ENCODE peak calls at places on chromosome 20, in seven cellular contexts. One of them, this sample, is unnamed.

GRCh38 chr20:18822832-18823231 is 9.2 kb downstream of the SCP2D1 start:
- DNase-seq in fibroblast of the aortic adventitia: no peak
- DNase-seq in heart right ventricle: no peak
- DNase-seq in hepatocyte: no peak
- DNase-seq in CD14-positive monocyte: no peak
- DNase-seq in left lung: no peak
- DNase-seq in GM06990: no peak
- DNase-seq in this sample: no peak

GRCh38 chr20:50369225-50370035 is 140.8 kb upstream of the PTPN1 start:
- DNase-seq in fibroblast of the aortic adventitia: no peak
- DNase-seq in heart right ventricle: no peak
- DNase-seq in hepatocyte: peak; percentile 77
- DNase-seq in CD14-positive monocyte: no peak
- DNase-seq in left lung: peak; percentile 87
- DNase-seq in GM06990: no peak
- DNase-seq in this sample: no peak

GRCh38 chr20:20405619-20406018 is 37.7 kb downstream of the INSM1 start:
- DNase-seq in fibroblast of the aortic adventitia: no peak
- DNase-seq in heart right ventricle: no peak
- DNase-seq in hepatocyte: no peak
- DNase-seq in CD14-positive monocyte: no peak
- DNase-seq in left lung: no peak
- DNase-seq in GM06990: no peak
- DNase-seq in this sample: no peak

GRCh38 chr20:4603724-4604123 is 118.0 kb upstream of the PRND start:
- DNase-seq in fibroblast of the aortic adventitia: peak; percentile 37
- DNase-seq in heart right ventricle: no peak
- DNase-seq in hepatocyte: peak; percentile 28
- DNase-seq in CD14-positive monocyte: no peak
- DNase-seq in left lung: no peak
- DNase-seq in GM06990: no peak
- DNase-seq in this sample: no peak

GRCh38 chr20:10806539-10806938 is 132.7 kb upstream of the JAG1 start:
- DNase-seq in fibroblast of the aortic adventitia: peak; percentile 43
- DNase-seq in heart right ventricle: no peak
- DNase-seq in hepatocyte: no peak
- DNase-seq in CD14-positive monocyte: no peak
- DNase-seq in left lung: no peak
- DNase-seq in GM06990: no peak
- DNase-seq in this sample: no peak

GRCh38 chr20:16462711-16463110 is 110.5 kb downstream of the KIF16B start:
- DNase-seq in fibroblast of the aortic adventitia: no peak
- DNase-seq in heart right ventricle: no peak
- DNase-seq in hepatocyte: no peak
- DNase-seq in CD14-positive monocyte: no peak
- DNase-seq in left lung: no peak
- DNase-seq in GM06990: no peak
- DNase-seq in this sample: peak; percentile 43

GRCh38 chr20:59182401-59183044 is 18.9 kb downstream of the ZNF831 start:
- DNase-seq in fibroblast of the aortic adventitia: no peak
- DNase-seq in heart right ventricle: no peak
- DNase-seq in hepatocyte: no peak
- DNase-seq in CD14-positive monocyte: no peak
- DNase-seq in left lung: no peak
- DNase-seq in GM06990: no peak
- DNase-seq in this sample: no peak

GRCh38 chr20:10982692-10983091 is 308.9 kb upstream of the JAG1 start:
- DNase-seq in fibroblast of the aortic adventitia: peak; percentile 92
- DNase-seq in heart right ventricle: peak; percentile 46
- DNase-seq in hepatocyte: peak; percentile 40
- DNase-seq in CD14-positive monocyte: no peak
- DNase-seq in left lung: no peak
- DNase-seq in GM06990: no peak
- DNase-seq in this sample: no peak

GRCh38 chr20:63978319-63979220 is 872 bp downstream of the SAMD10 start:
- DNase-seq in fibroblast of the aortic adventitia: no peak
- DNase-seq in heart right ventricle: peak; percentile 78
- DNase-seq in hepatocyte: peak; percentile 90
- DNase-seq in CD14-positive monocyte: peak; percentile 30
- DNase-seq in left lung: peak; percentile 94
- DNase-seq in GM06990: peak; percentile 87
- DNase-seq in this sample: peak; percentile 96

DNA sequence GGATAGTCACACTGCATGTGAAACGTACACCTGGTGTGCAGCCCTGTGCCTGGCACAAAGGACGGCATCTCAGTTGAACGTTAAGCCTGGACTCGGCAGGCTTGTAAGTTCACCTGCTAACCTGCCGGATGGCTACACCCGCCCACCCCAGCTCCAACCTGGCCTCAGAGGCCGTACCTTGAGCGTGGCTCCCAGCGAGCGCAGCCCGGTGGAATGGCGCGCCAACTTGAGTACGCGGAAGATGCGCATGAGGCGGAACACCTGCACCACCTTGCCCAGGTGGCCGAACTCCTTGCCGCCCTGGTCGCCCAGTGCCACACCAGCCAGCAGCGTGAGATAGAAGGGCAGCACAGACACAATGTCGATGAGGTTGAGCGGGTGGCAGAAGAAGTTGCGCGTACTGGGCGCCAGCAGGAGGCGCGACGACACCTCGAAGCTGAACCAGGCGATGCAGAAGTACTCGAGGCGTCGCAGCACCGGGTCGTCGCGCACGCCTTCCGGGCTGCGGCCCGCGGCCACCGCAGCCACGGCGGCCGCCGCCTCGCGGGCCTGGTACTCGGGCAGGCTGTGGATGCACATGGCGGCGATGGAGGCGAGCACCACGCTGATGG is 3.3 kb downstream of the KCNS1 start:
- DNase-seq in fibroblast of the aortic adventitia: peak; percentile 50
- DNase-seq in heart right ventricle: no peak
- DNase-seq in hepatocyte: no peak
- DNase-seq in CD14-positive monocyte: no peak
- DNase-seq in left lung: peak; percentile 85
- DNase-seq in GM06990: peak; percentile 30
- DNase-seq in this sample: no peak
- TF ChIP-seq CTCF in fibroblast of the aortic adventitia: peak; percentile 49
- TF ChIP-seq CTCF in heart right ventricle: peak; percentile 18
- TF ChIP-seq CTCF in hepatocyte: no peak
- TF ChIP-seq CTCF in CD14-positive monocyte: peak; percentile 29
- TF ChIP-seq CTCF in left lung: peak; percentile 35
- TF ChIP-seq CTCF in GM06990: peak; percentile 29
- TF ChIP-seq CTCF in this sample: no peak

DNA sequence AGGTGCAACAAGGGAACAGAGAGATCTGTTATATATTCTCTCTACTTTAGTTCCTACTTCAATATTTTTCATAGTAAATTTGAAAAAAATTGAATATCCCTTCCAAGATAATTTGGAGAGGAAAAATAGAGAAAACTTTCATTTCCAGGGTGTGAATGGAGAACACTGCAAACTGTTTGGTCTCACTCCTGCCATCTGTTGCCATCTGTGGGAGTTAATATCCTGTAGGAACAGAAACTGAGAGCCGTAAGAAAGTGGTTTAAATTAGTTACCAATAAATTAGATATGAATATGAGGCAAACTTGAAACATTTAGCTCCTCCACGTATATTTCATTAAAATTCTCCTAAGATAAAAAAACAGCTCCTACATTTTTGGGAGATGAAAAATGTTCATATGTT is 4.2 kb downstream of the ZNF337 start:
- DNase-seq in fibroblast of the aortic adventitia: peak; percentile 50
- DNase-seq in heart right ventricle: no peak
- DNase-seq in hepatocyte: no peak
- DNase-seq in CD14-positive monocyte: no peak
- DNase-seq in left lung: no peak
- DNase-seq in GM06990: no peak
- DNase-seq in this sample: no peak
- TF ChIP-seq CTCF in fibroblast of the aortic adventitia: peak; percentile 53
- TF ChIP-seq CTCF in heart right ventricle: no peak
- TF ChIP-seq CTCF in hepatocyte: no peak
- TF ChIP-seq CTCF in CD14-positive monocyte: no peak
- TF ChIP-seq CTCF in left lung: no peak
- TF ChIP-seq CTCF in GM06990: no peak
- TF ChIP-seq CTCF in this sample: no peak

GRCh38 chr20:6122111-6122872 is 538 bp downstream of the FERMT1 start:
- DNase-seq in fibroblast of the aortic adventitia: peak; percentile 81
- DNase-seq in heart right ventricle: no peak
- DNase-seq in hepatocyte: peak; percentile 51
- DNase-seq in CD14-positive monocyte: no peak
- DNase-seq in left lung: no peak
- DNase-seq in GM06990: no peak
- DNase-seq in this sample: peak; percentile 63

GRCh38 chr20:6120491-6120988 is 2.3 kb downstream of the FERMT1 start:
- DNase-seq in fibroblast of the aortic adventitia: peak; percentile 18
- DNase-seq in heart right ventricle: no peak
- DNase-seq in hepatocyte: no peak
- DNase-seq in CD14-positive monocyte: no peak
- DNase-seq in left lung: no peak
- DNase-seq in GM06990: no peak
- DNase-seq in this sample: no peak

GRCh38 chr20:6123650-6124014 is 802 bp upstream of the FERMT1 start:
- DNase-seq in fibroblast of the aortic adventitia: no peak
- DNase-seq in heart right ventricle: no peak
- DNase-seq in hepatocyte: no peak
- DNase-seq in CD14-positive monocyte: no peak
- DNase-seq in left lung: no peak
- DNase-seq in GM06990: no peak
- DNase-seq in this sample: no peak

GRCh38 chr20:6121504-6121903 is 1.3 kb downstream of the FERMT1 start:
- DNase-seq in fibroblast of the aortic adventitia: no peak
- DNase-seq in heart right ventricle: no peak
- DNase-seq in hepatocyte: no peak
- DNase-seq in CD14-positive monocyte: no peak
- DNase-seq in left lung: no peak
- DNase-seq in GM06990: no peak
- DNase-seq in this sample: no peak

DNA sequence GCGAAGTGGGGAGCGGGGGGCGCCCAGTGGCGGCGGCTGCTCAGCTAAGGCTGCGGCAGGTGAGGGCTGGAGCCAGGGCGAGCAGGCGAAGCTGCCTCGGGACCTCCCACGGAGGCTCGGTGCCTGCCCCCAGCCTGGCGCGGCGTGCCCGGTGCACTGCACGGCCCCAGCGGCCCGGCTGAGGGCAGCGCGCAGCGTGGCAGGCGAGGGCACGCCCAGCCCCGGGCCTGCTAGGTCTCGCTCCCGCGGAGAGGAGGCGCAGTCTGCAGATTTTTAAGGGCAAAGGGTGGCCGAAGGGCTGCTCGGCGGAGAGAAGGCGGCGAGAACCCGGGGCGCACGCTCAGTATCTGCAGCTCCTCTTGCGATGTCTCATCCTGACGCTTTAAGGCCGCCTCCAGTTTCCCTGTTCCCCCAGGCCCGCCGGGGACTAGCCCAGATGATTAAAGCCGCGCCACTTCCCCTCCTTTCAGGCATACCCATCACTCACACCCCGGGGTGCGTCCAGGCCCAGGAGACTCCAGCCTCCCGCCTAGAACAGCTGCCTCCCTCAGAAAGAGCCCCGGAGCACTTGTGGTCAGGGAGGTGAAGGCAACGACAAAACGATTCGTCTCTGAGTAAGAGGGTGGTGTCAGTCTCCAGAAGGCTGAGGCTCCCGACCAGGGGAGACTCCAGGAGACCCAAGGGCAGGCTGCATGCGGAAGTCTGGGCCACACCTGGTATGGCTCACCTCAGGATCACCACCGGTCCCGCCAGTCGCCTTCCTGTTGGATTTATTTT is at the start of gene FERMT1:
- DNase-seq in fibroblast of the aortic adventitia: peak; percentile 66
- DNase-seq in heart right ventricle: peak; percentile 63
- DNase-seq in hepatocyte: peak; percentile 89
- DNase-seq in CD14-positive monocyte: peak; percentile 51
- DNase-seq in left lung: peak; percentile 87
- DNase-seq in GM06990: peak; percentile 57
- DNase-seq in this sample: peak; percentile 90
- TF ChIP-seq CTCF in fibroblast of the aortic adventitia: peak; percentile 41
- TF ChIP-seq CTCF in heart right ventricle: no peak
- TF ChIP-seq CTCF in hepatocyte: peak; percentile 38
- TF ChIP-seq CTCF in CD14-positive monocyte: no peak
- TF ChIP-seq CTCF in left lung: no peak
- TF ChIP-seq CTCF in GM06990: no peak
- TF ChIP-seq CTCF in this sample: peak; percentile 30

DNA sequence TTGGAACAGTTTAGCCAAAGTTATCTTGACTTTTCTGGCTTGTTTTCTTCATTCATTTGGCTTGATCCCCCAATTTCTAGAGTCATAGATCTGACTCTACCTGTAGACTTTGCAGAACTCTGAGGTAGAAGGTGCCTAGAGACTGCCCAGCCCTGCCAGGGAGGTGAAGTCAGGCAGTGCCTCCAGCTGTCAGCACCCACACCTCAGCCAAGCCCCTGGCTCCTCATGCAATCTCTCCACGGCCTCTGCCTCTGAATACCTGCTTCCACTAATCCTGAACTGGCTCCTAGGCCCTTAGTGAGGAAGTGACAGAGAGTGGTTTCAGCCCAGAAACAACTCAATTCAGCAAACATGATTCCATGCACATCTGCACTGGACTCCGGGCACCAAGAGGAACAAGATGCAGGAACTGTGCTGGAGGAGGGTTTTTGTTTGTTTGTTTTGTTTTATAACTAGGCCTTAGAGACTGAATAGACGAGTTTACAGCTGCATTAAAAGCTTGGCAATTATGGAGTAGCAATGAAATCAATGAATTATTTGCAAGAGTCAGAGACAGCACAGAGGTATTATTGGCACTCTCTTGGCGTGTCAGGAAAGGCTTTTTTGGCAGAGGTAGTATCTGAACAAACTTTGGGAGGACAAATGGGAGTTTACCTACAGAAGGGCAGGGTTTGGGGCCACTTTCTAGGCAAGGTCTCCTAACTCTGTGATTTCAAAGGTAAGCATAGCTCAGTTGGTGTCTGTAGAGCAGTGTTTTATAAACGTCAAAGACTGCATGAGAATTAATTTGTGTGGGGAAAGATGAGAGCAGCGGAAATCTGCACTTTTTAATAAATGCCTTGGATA is 25.2 kb downstream of the TGM3 start:
- DNase-seq in fibroblast of the aortic adventitia: no peak
- DNase-seq in heart right ventricle: no peak
- DNase-seq in hepatocyte: no peak
- DNase-seq in CD14-positive monocyte: no peak
- DNase-seq in left lung: no peak
- DNase-seq in GM06990: no peak
- DNase-seq in this sample: no peak
- TF ChIP-seq CTCF in fibroblast of the aortic adventitia: no peak
- TF ChIP-seq CTCF in heart right ventricle: no peak
- TF ChIP-seq CTCF in hepatocyte: no peak
- TF ChIP-seq CTCF in CD14-positive monocyte: no peak
- TF ChIP-seq CTCF in left lung: no peak
- TF ChIP-seq CTCF in GM06990: no peak
- TF ChIP-seq CTCF in this sample: no peak

GRCh38 chr20:33897313-33897912 is 86.3 kb downstream of the CHMP4B start:
- DNase-seq in fibroblast of the aortic adventitia: no peak
- DNase-seq in heart right ventricle: no peak
- DNase-seq in hepatocyte: no peak
- DNase-seq in CD14-positive monocyte: no peak
- DNase-seq in left lung: no peak
- DNase-seq in GM06990: no peak
- DNase-seq in this sample: no peak
- TF ChIP-seq CTCF in fibroblast of the aortic adventitia: no peak
- TF ChIP-seq CTCF in heart right ventricle: no peak
- TF ChIP-seq CTCF in hepatocyte: no peak
- TF ChIP-seq CTCF in CD14-positive monocyte: peak; percentile 12
- TF ChIP-seq CTCF in left lung: no peak
- TF ChIP-seq CTCF in GM06990: no peak
- TF ChIP-seq CTCF in this sample: no peak

GRCh38 chr20:46057856-46058655 is 29.0 kb downstream of the SLC12A5 start:
- DNase-seq in fibroblast of the aortic adventitia: peak; percentile 34
- DNase-seq in heart right ventricle: peak; percentile 55
- DNase-seq in hepatocyte: peak; percentile 68
- DNase-seq in CD14-positive monocyte: no peak
- DNase-seq in left lung: peak; percentile 94
- DNase-seq in GM06990: no peak
- DNase-seq in this sample: no peak
- TF ChIP-seq CTCF in fibroblast of the aortic adventitia: peak; percentile 48
- TF ChIP-seq CTCF in heart right ventricle: peak; percentile 42
- TF ChIP-seq CTCF in hepatocyte: peak; percentile 42
- TF ChIP-seq CTCF in CD14-positive monocyte: peak; percentile 44
- TF ChIP-seq CTCF in left lung: no peak
- TF ChIP-seq CTCF in GM06990: no peak
- TF ChIP-seq CTCF in this sample: no peak